ENCODE peak calls at places on chromosomes 12 and 14, in eight cellular contexts. O, V, C, D, E, R, K and L are unnamed samples.

GRCh38 chr14:95231966-95232365 is 74.6 kb upstream of the DICER1 start:
- DNase-seq in O (no peak), V (no peak), C (no peak), D (no peak), E (no peak), R (no peak), K (no peak), L (no peak)

GRCh38 chr14:74325446-74325845 is 22.7 kb upstream of the ABCD4 start:
- DNase-seq in O (no peak), V (no peak), C (no peak), D (no peak), E (no peak), R (no peak), K (no peak), L (no peak)

GRCh38 chr14:70018713-70019201 is 139.5 kb downstream of the SMOC1 start:
- DNase-seq in O (peak; percentile 43), V (no peak), C (no peak), D (no peak), E (no peak), R (no peak), K (peak; percentile 17), L (no peak)

GRCh38 chr14:89542768-89543419 is 125.9 kb upstream of the FOXN3 start:
- DNase-seq in O (no peak), V (no peak), C (no peak), D (no peak), E (no peak), R (no peak), K (no peak), L (no peak)

GRCh38 chr14:81452766-81453165 is 52.6 kb upstream of the STON2 start:
- DNase-seq in O (no peak), V (no peak), C (no peak), D (no peak), E (no peak), R (no peak), K (no peak), L (no peak)

GRCh38 chr12:105485926-105486325 is 155.4 kb downstream of the C12orf75 start:
- DNase-seq in O (no peak), V (no peak), C (no peak), D (no peak), E (no peak), R (no peak), K (peak; percentile 64), L (no peak)

GRCh38 chr12:42145552-42146215 is 1.0 kb upstream of the GXYLT1 start:
- DNase-seq in O (no peak), V (no peak), C (no peak), D (no peak), E (no peak), R (no peak), K (no peak), L (no peak)

GRCh38 chr14:96676161-96676560 is 121.0 kb upstream of the VRK1 start:
- DNase-seq in O (no peak), V (no peak), C (no peak), D (no peak), E (no peak), R (no peak), K (no peak), L (no peak)

GRCh38 chr12:111570090-111570961 is 28.8 kb downstream of the ATXN2 start:
- DNase-seq in O (peak; percentile 80), V (no peak), C (no peak), D (no peak), E (peak; percentile 79), R (no peak), K (peak; percentile 93), L (no peak)

GRCh38 chr14:37623552-37623951 is 28.1 kb downstream of the TTC6 start:
- DNase-seq in O (peak; percentile 45), V (no peak), C (no peak), D (no peak), E (no peak), R (no peak), K (peak; percentile 87), L (no peak)

GRCh38 chr14:89336338-89336737 is 80.7 kb downstream of the FOXN3 start:
- DNase-seq in O (no peak), V (peak; percentile 20), C (no peak), D (no peak), E (no peak), R (no peak), K (no peak), L (no peak)

GRCh38 chr12:99498756-99499155 is 148.8 kb upstream of the GARIN6 start:
- DNase-seq in O (peak; percentile 53), V (no peak), C (no peak), D (no peak), E (peak; percentile 53), R (no peak), K (peak; percentile 70), L (no peak)

GRCh38 chr12:4849024-4849594 is 60.6 kb upstream of the KCNA1 start:
- DNase-seq in O (peak; percentile 64), V (no peak), C (peak; percentile 19), D (no peak), E (no peak), R (no peak), K (peak; percentile 46), L (peak; percentile 17)

GRCh38 chr14:69355955-69356321 is 42.2 kb downstream of the ERH start:
- DNase-seq in O (peak; percentile 89), V (no peak), C (no peak), D (no peak), E (no peak), R (no peak), K (peak; percentile 69), L (no peak)

GRCh38 chr12:49131051-49131972 is at the start of gene TUBA1B:
- DNase-seq in O (peak; percentile 97), V (peak; percentile 89), C (peak; percentile 86), D (peak; percentile 79), E (peak; percentile 68), R (peak; percentile 95), K (peak; percentile 90), L (peak; percentile 38)

GRCh38 chr14:68653754-68654153 is 139.1 kb downstream of the ZFP36L1 start:
- DNase-seq in O (no peak), V (no peak), C (no peak), D (no peak), E (no peak), R (no peak), K (no peak), L (no peak)

GRCh38 chr12:14185441-14186192 is 179.9 kb upstream of the ATF7IP start:
- DNase-seq in O (peak; percentile 60), V (peak; percentile 53), C (no peak), D (no peak), E (peak; percentile 14), R (no peak), K (peak; percentile 41), L (peak; percentile 10)

GRCh38 chr12:11804130-11804529 is 154.7 kb downstream of the ETV6 start:
- DNase-seq in O (no peak), V (no peak), C (no peak), D (no peak), E (no peak), R (no peak), K (no peak), L (no peak)

GRCh38 chr12:95396849-95397498 is 77.0 kb upstream of the METAP2 start:
- DNase-seq in O (peak; percentile 47), V (no peak), C (no peak), D (no peak), E (no peak), R (no peak), K (peak; percentile 59), L (no peak)

GRCh38 chr14:103453791-103454190 is 68.6 kb downstream of the MARK3 start:
- DNase-seq in O (no peak), V (no peak), C (no peak), D (no peak), E (no peak), R (no peak), K (no peak), L (no peak)